ENCODE peak calls at places on chromosome 10, in eight cellular contexts. N is endothelial cell of umbilical vein, D is sigmoid colon, I is HL-60, Z is transverse colon, W is prostate gland, A is HCT116, K is Panc1. F is an unnamed sample.

GRCh38 chr10:78416031-78416800 is 382.6 kb downstream of the RPS24 start:
- DNase-seq in N (peak), D (peak), I (no peak), Z (no peak), W (no peak), A (no peak), K (no peak), F (no peak)

GRCh38 chr10:16854623-16855022 is 37.4 kb upstream of the RSU1 start:
- DNase-seq in N (peak), D (no peak), I (no peak), Z (no peak), W (no peak), A (no peak), K (no peak), F (no peak)

GRCh38 chr10:73785721-73786511 is 510 bp downstream of the ZSWIM8 start:
- DNase-seq in N (peak), D (no peak), I (peak), Z (peak), W (peak), A (no peak), K (no peak), F (no peak)

GRCh38 chr10:7245505-7245904 is 165.3 kb downstream of the SFMBT2 start:
- DNase-seq in N (no peak), D (no peak), I (no peak), Z (no peak), W (no peak), A (no peak), K (no peak), F (no peak)

GRCh38 chr10:81570878-81571794 is 303.9 kb upstream of the NRG3 start:
- DNase-seq in N (no peak), D (no peak), I (no peak), Z (no peak), W (no peak), A (no peak), K (no peak), F (no peak)

GRCh38 chr10:131885391-131886165 is 15.2 kb upstream of the PPP2R2D start:
- DNase-seq in N (peak), D (peak), I (peak), Z (peak), W (peak), A (no peak), K (no peak), F (no peak)

GRCh38 chr10:71039551-71039950 is 151.2 kb upstream of the PCBD1 start:
- DNase-seq in N (no peak), D (peak), I (no peak), Z (no peak), W (no peak), A (no peak), K (no peak), F (no peak)

GRCh38 chr10:84632866-84633265 is 304.5 kb downstream of the CCSER2 start:
- DNase-seq in N (no peak), D (no peak), I (no peak), Z (no peak), W (peak), A (peak), K (no peak), F (no peak)

GRCh38 chr10:77308084-77308732 is 329.4 kb downstream of the KCNMA1 start:
- DNase-seq in N (no peak), D (no peak), I (no peak), Z (no peak), W (no peak), A (no peak), K (no peak), F (no peak)

GRCh38 chr10:3756360-3756740 is 28.7 kb downstream of the KLF6 start:
- DNase-seq in N (no peak), D (no peak), I (no peak), Z (no peak), W (no peak), A (no peak), K (no peak), F (no peak)
- H3K27ac ChIP-seq in N (no peak), D (no peak), I (no peak), Z (no peak), W (no peak), A (no peak), K (peak), F (no peak)

GRCh38 chr10:93542358-93542791 is 24.1 kb upstream of the FFAR4 start:
- DNase-seq in N (peak), D (no peak), I (no peak), Z (peak), W (no peak), A (no peak), K (no peak), F (no peak)
- H3K4me3 ChIP-seq in N (peak), D (peak), I (no peak), Z (peak), W (no peak), A (no peak), K (no peak), F (no peak)

GRCh38 chr10:89341136-89341535 is 13.3 kb downstream of the IFIT3 start:
- DNase-seq in N (no peak), D (no peak), I (no peak), Z (no peak), W (no peak), A (no peak), K (no peak), F (no peak)

GRCh38 chr10:89346264-89346971 is 18.6 kb downstream of the IFIT3 start:
- DNase-seq in N (peak), D (no peak), I (no peak), Z (no peak), W (no peak), A (no peak), K (no peak), F (no peak)

GRCh38 chr10:89339860-89340259 is 12.1 kb downstream of the IFIT3 start:
- DNase-seq in N (no peak), D (no peak), I (no peak), Z (no peak), W (no peak), A (no peak), K (no peak), F (no peak)

GRCh38 chr10:89338717-89339116 is 10.9 kb downstream of the IFIT3 start:
- DNase-seq in N (no peak), D (no peak), I (no peak), Z (no peak), W (no peak), A (no peak), K (no peak), F (no peak)

GRCh38 chr10:89342219-89342966 is 14.6 kb downstream of the IFIT3 start:
- DNase-seq in N (peak), D (peak), I (no peak), Z (no peak), W (no peak), A (no peak), K (no peak), F (no peak)
- TF ChIP-seq POLR2AphosphoS5 in N (no peak), D (no peak), I (no peak), Z (no peak), W (no peak), A (no peak), K (no peak), F (no peak)

DNA sequence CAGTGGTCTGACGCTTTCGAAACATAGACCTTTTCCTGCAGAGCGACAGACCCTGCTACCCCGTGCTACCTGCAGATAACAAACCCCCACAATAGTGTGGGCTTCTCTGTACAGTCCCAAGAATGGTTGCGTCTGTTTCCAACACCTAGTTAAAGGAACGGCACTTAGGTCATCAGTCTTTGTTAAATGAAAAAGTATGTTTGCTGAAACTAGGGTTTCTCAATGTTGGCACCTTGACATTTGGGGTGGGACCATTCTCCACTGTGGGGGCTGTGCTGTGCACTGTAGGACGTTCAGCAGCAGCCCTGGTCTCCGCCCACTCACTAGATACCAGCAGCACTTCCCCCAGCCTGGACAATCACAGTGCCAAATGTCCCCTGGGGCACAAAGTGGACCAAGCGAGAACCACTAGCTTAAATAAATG is 13.7 kb downstream of the TECTB start:
- DNase-seq in N (no peak), D (no peak), I (no peak), Z (no peak), W (no peak), A (no peak), K (no peak), F (no peak)
- H3K27ac ChIP-seq in N (no peak), D (peak), I (no peak), Z (no peak), W (no peak), A (no peak), K (no peak), F (no peak)

DNA sequence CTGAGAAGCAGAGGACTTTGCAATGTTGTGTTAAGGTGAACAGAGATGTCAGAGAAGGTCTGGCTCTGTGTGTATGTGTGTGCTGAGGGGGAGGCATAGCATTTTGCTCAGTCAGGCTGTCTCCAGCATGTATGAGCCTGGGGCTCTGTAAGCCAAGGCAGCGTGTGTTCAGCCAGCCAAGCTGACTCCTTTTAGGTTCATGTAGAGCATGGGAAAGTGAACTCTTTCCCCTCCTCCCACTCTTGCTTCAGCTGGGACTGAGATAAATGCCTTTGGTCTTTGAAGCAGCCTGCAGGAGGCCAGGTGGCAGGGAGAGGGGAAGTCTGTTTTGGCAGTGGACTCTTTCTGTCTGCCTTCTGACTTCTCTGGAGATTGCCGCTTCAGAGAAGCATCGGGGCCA is 3.8 kb downstream of the SFXN2 start:
- DNase-seq in N (peak), D (no peak), I (peak), Z (no peak), W (no peak), A (no peak), K (no peak), F (no peak)
- H3K4me3 ChIP-seq in N (no peak), D (no peak), I (no peak), Z (no peak), W (no peak), A (no peak), K (no peak), F (no peak)

GRCh38 chr10:511101-511848 is 178.2 kb downstream of the DIP2C start:
- DNase-seq in N (peak), D (peak), I (peak), Z (peak), W (peak), A (peak), K (peak), F (no peak)
- TF ChIP-seq POLR2AphosphoS5 in N (no peak), D (peak), I (no peak), Z (peak), W (peak), A (no peak), K (no peak), F (peak)

GRCh38 chr10:124943301-124944092 is 1.6 kb downstream of the ZRANB1 start:
- DNase-seq in N (no peak), D (no peak), I (no peak), Z (no peak), W (no peak), A (peak), K (peak), F (no peak)
- H3K27ac ChIP-seq in N (no peak), D (peak), I (no peak), Z (peak), W (no peak), A (no peak), K (no peak), F (peak)

GRCh38 chr10:89515031-89515841 is 20.2 kb downstream of the SLC16A12 start:
- DNase-seq in N (no peak), D (no peak), I (no peak), Z (no peak), W (no peak), A (no peak), K (no peak), F (no peak)
- H3K4me3 ChIP-seq in N (no peak), D (no peak), I (no peak), Z (no peak), W (no peak), A (no peak), K (peak), F (no peak)

GRCh38 chr10:110498087-110498981 is 627 bp downstream of the DUSP5 start:
- DNase-seq in N (peak), D (peak), I (peak), Z (peak), W (no peak), A (no peak), K (no peak), F (no peak)

GRCh38 chr10:110500515-110500905 is 2.8 kb downstream of the DUSP5 start:
- DNase-seq in N (peak), D (no peak), I (no peak), Z (no peak), W (no peak), A (no peak), K (no peak), F (no peak)

GRCh38 chr10:110497438-110498086 is at the start of gene DUSP5:
- DNase-seq in N (peak), D (peak), I (peak), Z (peak), W (peak), A (peak), K (no peak), F (peak)

GRCh38 chr10:110499796-110500514 is 2.2 kb downstream of the DUSP5 start:
- DNase-seq in N (peak), D (no peak), I (no peak), Z (no peak), W (no peak), A (no peak), K (no peak), F (no peak)

GRCh38 chr10:110498982-110499795 is 1.5 kb downstream of the DUSP5 start:
- DNase-seq in N (peak), D (no peak), I (peak), Z (peak), W (no peak), A (no peak), K (no peak), F (no peak)
- TF ChIP-seq POLR2AphosphoS5 in N (no peak), D (no peak), I (no peak), Z (no peak), W (peak), A (peak), K (no peak), F (no peak)

GRCh38 chr10:13386021-13386420 is 37.9 kb upstream of the SEPHS1 start:
- DNase-seq in N (no peak), D (no peak), I (no peak), Z (no peak), W (no peak), A (no peak), K (no peak), F (no peak)

GRCh38 chr10:13395540-13395939 is 47.4 kb upstream of the SEPHS1 start:
- DNase-seq in N (no peak), D (no peak), I (no peak), Z (no peak), W (no peak), A (no peak), K (no peak), F (no peak)

GRCh38 chr10:13388478-13388877 is 40.4 kb upstream of the SEPHS1 start:
- DNase-seq in N (no peak), D (no peak), I (no peak), Z (no peak), W (no peak), A (no peak), K (no peak), F (no peak)

GRCh38 chr10:13392701-13393100 is 44.6 kb upstream of the SEPHS1 start:
- DNase-seq in N (no peak), D (no peak), I (no peak), Z (no peak), W (no peak), A (no peak), K (no peak), F (no peak)

DNA sequence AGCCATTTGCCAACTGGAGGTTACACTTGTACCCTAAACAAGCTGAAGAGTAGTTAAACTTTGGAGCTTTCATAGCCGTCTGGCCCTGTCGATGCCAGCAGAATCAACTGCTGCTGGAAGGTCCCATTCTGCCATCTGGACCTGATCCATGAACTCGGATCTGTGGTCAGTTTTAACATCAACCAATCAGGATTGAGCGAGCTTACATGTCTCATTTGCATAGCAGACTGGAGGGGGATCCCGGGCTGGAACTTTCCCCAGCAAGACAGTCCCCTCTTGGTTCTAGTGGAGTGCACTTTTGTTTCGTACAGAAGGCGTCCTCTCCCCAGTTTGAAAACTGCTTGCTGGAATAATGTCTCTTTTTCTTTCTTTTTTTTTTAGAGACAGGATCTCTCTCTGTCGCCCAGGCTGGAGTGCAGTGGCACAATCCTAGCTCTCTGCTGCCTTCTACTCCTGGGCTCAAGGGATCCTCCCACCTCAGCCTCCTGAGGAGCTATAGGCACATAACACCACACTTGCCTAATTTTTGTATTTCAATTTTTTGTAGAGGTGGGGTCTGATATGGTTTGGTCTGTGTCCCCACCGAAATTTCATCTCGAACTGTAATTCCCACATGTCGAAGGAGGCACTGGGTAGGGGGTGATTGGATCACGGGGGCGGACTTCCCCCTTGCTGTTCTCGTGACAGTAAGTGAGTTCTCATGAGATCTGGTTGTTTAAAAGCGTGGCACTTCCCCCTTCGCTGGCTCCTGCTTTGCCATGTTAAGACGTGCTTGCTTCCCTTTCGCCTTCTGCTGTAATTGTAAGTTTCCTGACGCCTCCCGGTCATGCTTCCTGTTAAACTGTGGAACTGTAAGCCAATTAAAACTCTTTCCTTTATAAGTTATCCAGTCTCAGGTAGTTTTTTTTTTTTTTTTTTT is 42.8 kb upstream of the SEPHS1 start:
- DNase-seq in N (peak), D (no peak), I (peak), Z (no peak), W (no peak), A (no peak), K (no peak), F (no peak)
- H3K27ac ChIP-seq in N (no peak), D (no peak), I (no peak), Z (no peak), W (no peak), A (no peak), K (no peak), F (no peak)

F was measured in vagina.